ENCODE peak calls at places on chromosomes 4 and X, in eight cellular contexts. P, Z, R, K, U, H, V and L are unnamed samples.

GRCh38 chrX:47854474-47854873 is 17.8 kb downstream of the ZNF81 start:
- DNase-seq in K (peak), P (no peak), U (no peak), Z (no peak), V (no peak), H (peak), R (peak), L (no peak)

GRCh38 chr4:62399242-62399641 is 1199.1 kb downstream of the ADGRL3 start:
- DNase-seq in Z (no peak), K (no peak), H (no peak), U (no peak), V (peak), P (no peak), R (no peak), L (no peak)

GRCh38 chr4:103076777-103077347 is 301 bp upstream of the SLC9B2 start:
- DNase-seq in U (no peak), P (no peak), H (no peak), Z (no peak), R (no peak), V (peak), K (no peak), L (no peak)

GRCh38 chr4:36414248-36414647 is 132.8 kb downstream of the DTHD1 start:
- DNase-seq in U (no peak), Z (no peak), K (peak), H (no peak), V (peak), P (peak), R (no peak), L (no peak)

GRCh38 chr4:5224340-5224739 is 173.1 kb downstream of the STK32B start:
- DNase-seq in K (no peak), H (no peak), U (no peak), R (no peak), P (no peak), V (no peak), Z (no peak), L (no peak)

GRCh38 chr4:110196206-110196870 is 2.1 kb downstream of the ELOVL6 start:
- DNase-seq in U (no peak), K (peak), Z (peak), V (peak), R (peak), H (peak), P (no peak), L (peak)

GRCh38 chrX:18898517-18898916 is 85.4 kb downstream of the PHKA2 start:
- DNase-seq in K (no peak), H (no peak), R (no peak), U (no peak), P (no peak), Z (no peak), V (no peak), L (no peak)

GRCh38 chrX:111581086-111581485 is 69.6 kb downstream of the SERTM2 start:
- DNase-seq in K (no peak), U (no peak), R (no peak), Z (no peak), H (no peak), P (no peak), V (no peak), L (no peak)

GRCh38 chr4:79294064-79294463 is 31.8 kb downstream of the NAA11 start:
- DNase-seq in R (no peak), U (no peak), K (no peak), V (no peak), Z (no peak), P (no peak), H (no peak), L (no peak)

GRCh38 chr4:127601029-127601428 is 31.7 kb upstream of the INTU start:
- DNase-seq in H (no peak), V (no peak), K (no peak), P (no peak), U (no peak), R (peak), Z (no peak), L (no peak)

GRCh38 chr4:116862592-116862991 is 222.8 kb downstream of the TRAM1L1 start:
- DNase-seq in R (no peak), V (no peak), U (no peak), Z (no peak), K (peak), H (no peak), P (no peak), L (no peak)

GRCh38 chr4:142367326-142368188 is 478.5 kb downstream of the INPP4B start:
- DNase-seq in H (no peak), U (no peak), Z (no peak), R (no peak), K (no peak), V (no peak), P (no peak), L (no peak)

GRCh38 chrX:96971812-96972211 is 88.1 kb downstream of the RPA4 start:
- DNase-seq in R (no peak), Z (no peak), K (no peak), H (no peak), U (no peak), V (no peak), P (no peak), L (no peak)

GRCh38 chr4:111215755-111216154 is 592.9 kb upstream of the PITX2 start:
- DNase-seq in K (no peak), H (no peak), P (no peak), V (no peak), Z (no peak), U (no peak), R (no peak), L (no peak)

GRCh38 chr4:188021548-188022249 is 26.1 kb downstream of the ZFP42 start:
- DNase-seq in V (no peak), P (no peak), H (no peak), R (no peak), K (peak), U (no peak), Z (no peak), L (no peak)

GRCh38 chr4:79576480-79576803 is 168.4 kb upstream of the GK2 start:
- DNase-seq in U (no peak), V (no peak), R (peak), H (no peak), P (peak), K (peak), Z (peak), L (no peak)

GRCh38 chrX:52138830-52139544 is 45.7 kb upstream of the MAGED4 start:
- DNase-seq in P (no peak), V (no peak), H (no peak), U (no peak), K (no peak), Z (no peak), R (no peak), L (no peak)

GRCh38 chr4:169309326-169309967 is 38.7 kb upstream of the SH3RF1 start:
- DNase-seq in U (no peak), K (no peak), Z (no peak), H (no peak), R (no peak), V (no peak), P (no peak), L (no peak)

GRCh38 chrX:11329016-11329415 is 35.8 kb downstream of the AMELX start:
- DNase-seq in U (no peak), Z (no peak), P (no peak), V (no peak), R (peak), H (no peak), K (no peak), L (no peak)

GRCh38 chr4:71426381-71427042 is 87.7 kb downstream of the SLC4A4 start:
- DNase-seq in U (no peak), K (no peak), H (no peak), Z (no peak), V (no peak), R (no peak), P (no peak), L (no peak)

GRCh38 chrX:22122510-22122909 is 90.4 kb downstream of the PHEX start:
- DNase-seq in V (no peak), P (peak), H (no peak), R (peak), U (no peak), K (no peak), Z (no peak), L (no peak)

GRCh38 chr4:123904882-123905281 is 508.3 kb downstream of the SPRY1 start:
- DNase-seq in V (no peak), Z (no peak), U (no peak), R (no peak), H (no peak), K (no peak), P (no peak), L (no peak)

GRCh38 chr4:147754037-147754445 is 22.2 kb downstream of the ARHGAP10 start:
- DNase-seq in U (no peak), H (no peak), V (no peak), Z (no peak), K (no peak), R (peak), P (no peak), L (no peak)

GRCh38 chrX:17559728-17560379 is 177.4 kb upstream of the SCML1 start:
- DNase-seq in Z (no peak), H (no peak), U (no peak), K (peak), V (no peak), R (peak), P (peak), L (no peak)

GRCh38 chr4:42391981-42392380 is 5.3 kb upstream of the SHISA3 start:
- DNase-seq in K (no peak), R (no peak), H (no peak), P (no peak), Z (no peak), U (no peak), V (no peak), L (no peak)

GRCh38 chr4:183284965-183285364 is 35.1 kb downstream of the CLDN22 start:
- DNase-seq in H (no peak), U (no peak), V (no peak), K (no peak), R (peak), P (no peak), Z (no peak), L (no peak)

GRCh38 chrX:10014462-10015373 is 47.6 kb downstream of the CLDN34 start:
- DNase-seq in K (peak), R (peak), V (peak), U (peak), Z (peak), H (peak), P (peak), L (peak)

GRCh38 chr4:86892639-86892965 is 380 bp upstream of the C4orf36 start:
- DNase-seq in V (no peak), H (no peak), Z (peak), U (no peak), R (no peak), P (no peak), K (no peak), L (no peak)

GRCh38 chrX:106898462-106898861 is 4.7 kb downstream of the RIPPLY1 start:
- DNase-seq in Z (peak), U (no peak), K (peak), V (peak), R (peak), P (peak), H (no peak), L (no peak)

GRCh38 chr4:102493794-102494193 is 7.4 kb upstream of the NFKB1 start:
- DNase-seq in K (no peak), R (no peak), P (no peak), H (no peak), Z (no peak), V (no peak), U (no peak), L (no peak)

GRCh38 chr4:107991945-107992625 is 2.4 kb downstream of the HADH start:
- DNase-seq in Z (no peak), P (no peak), H (no peak), K (no peak), R (peak), U (no peak), V (no peak), L (no peak)

GRCh38 chrX:102765217-102765616 is 44.7 kb downstream of the GPRASP3 start:
- DNase-seq in R (peak), V (no peak), P (no peak), H (no peak), U (no peak), Z (no peak), K (no peak), L (no peak)